ENCODE peak calls at places on chromosomes 13 and 19, in eight cellular contexts. One of them, this sample, is unnamed.
A peak's percentile ranks its signal among the peaks of the same experiment; 100 is the strongest.

GRCh38 chr19:15810335-15810734 is 5.1 kb downstream of the OR10H1 start:
- DNase-seq in IMR-90: no peak
- DNase-seq in tibial nerve: peak; percentile 14
- DNase-seq in stomach: peak; percentile 27
- DNase-seq in adrenal gland: no peak
- DNase-seq in ovary: no peak
- DNase-seq in heart left ventricle: no peak
- DNase-seq in transverse colon: peak; percentile 46
- DNase-seq in this sample: no peak

GRCh38 chr13:114166381-114167131 is 12.5 kb upstream of the CFAP97D2 start:
- DNase-seq in heart left ventricle: peak; percentile 63
- DNase-seq in stomach: no peak
- DNase-seq in adrenal gland: no peak
- DNase-seq in transverse colon: no peak
- DNase-seq in ovary: no peak
- DNase-seq in IMR-90: no peak
- DNase-seq in tibial nerve: no peak
- DNase-seq in this sample: no peak

GRCh38 chr19:29665826-29666633 is 769 bp downstream of the PLEKHF1 start:
- DNase-seq in stomach: peak; percentile 41
- DNase-seq in ovary: peak; percentile 39
- DNase-seq in transverse colon: peak; percentile 41
- DNase-seq in IMR-90: peak; percentile 66
- DNase-seq in heart left ventricle: peak; percentile 86
- DNase-seq in adrenal gland: peak; percentile 66
- DNase-seq in tibial nerve: no peak
- DNase-seq in this sample: peak; percentile 56

GRCh38 chr19:20077791-20078463 is at the start of gene ZNF90:
- DNase-seq in transverse colon: peak; percentile 92
- DNase-seq in adrenal gland: peak; percentile 95
- DNase-seq in ovary: peak; percentile 97
- DNase-seq in tibial nerve: peak; percentile 99
- DNase-seq in heart left ventricle: peak; percentile 96
- DNase-seq in IMR-90: peak; percentile 93
- DNase-seq in stomach: peak; percentile 97
- DNase-seq in this sample: peak; percentile 76

GRCh38 chr19:55118401-55118991 is 1.1 kb upstream of the PPP1R12C start:
- DNase-seq in ovary: peak; percentile 38
- DNase-seq in stomach: no peak
- DNase-seq in IMR-90: no peak
- DNase-seq in adrenal gland: no peak
- DNase-seq in tibial nerve: peak; percentile 41
- DNase-seq in heart left ventricle: peak; percentile 84
- DNase-seq in transverse colon: peak; percentile 35
- DNase-seq in this sample: peak; percentile 65

GRCh38 chr19:13099073-13099999 is 3.3 kb downstream of the LYL1 start:
- DNase-seq in ovary: no peak
- DNase-seq in IMR-90: no peak
- DNase-seq in transverse colon: peak; percentile 85
- DNase-seq in stomach: peak; percentile 78
- DNase-seq in heart left ventricle: peak; percentile 89
- DNase-seq in adrenal gland: peak; percentile 70
- DNase-seq in tibial nerve: peak; percentile 52
- DNase-seq in this sample: peak; percentile 58

GRCh38 chr19:30171138-30171635 is 201.0 kb upstream of the ZNF536 start:
- DNase-seq in transverse colon: no peak
- DNase-seq in IMR-90: no peak
- DNase-seq in heart left ventricle: no peak
- DNase-seq in tibial nerve: no peak
- DNase-seq in stomach: no peak
- DNase-seq in ovary: no peak
- DNase-seq in adrenal gland: no peak
- DNase-seq in this sample: no peak

GRCh38 chr13:77267362-77267761 is 59.5 kb downstream of the MYCBP2 start:
- DNase-seq in stomach: no peak
- DNase-seq in IMR-90: peak; percentile 34
- DNase-seq in transverse colon: no peak
- DNase-seq in tibial nerve: no peak
- DNase-seq in adrenal gland: no peak
- DNase-seq in heart left ventricle: no peak
- DNase-seq in ovary: no peak
- DNase-seq in this sample: no peak

GRCh38 chr13:85261757-85262346 is 537.4 kb downstream of the SLITRK6 start:
- DNase-seq in adrenal gland: no peak
- DNase-seq in stomach: no peak
- DNase-seq in ovary: no peak
- DNase-seq in transverse colon: no peak
- DNase-seq in IMR-90: peak; percentile 12
- DNase-seq in tibial nerve: no peak
- DNase-seq in heart left ventricle: no peak
- DNase-seq in this sample: no peak

GRCh38 chr19:4584670-4585460 is 25.4 kb upstream of the SEMA6B start:
- DNase-seq in adrenal gland: no peak
- DNase-seq in transverse colon: no peak
- DNase-seq in tibial nerve: no peak
- DNase-seq in stomach: no peak
- DNase-seq in IMR-90: no peak
- DNase-seq in ovary: no peak
- DNase-seq in heart left ventricle: no peak
- DNase-seq in this sample: no peak

GRCh38 chr13:30145709-30146367 is 161.5 kb downstream of the KATNAL1 start:
- DNase-seq in stomach: no peak
- DNase-seq in ovary: no peak
- DNase-seq in heart left ventricle: no peak
- DNase-seq in tibial nerve: no peak
- DNase-seq in transverse colon: no peak
- DNase-seq in IMR-90: no peak
- DNase-seq in adrenal gland: no peak
- DNase-seq in this sample: no peak

GRCh38 chr19:30564551-30565011 is 192.4 kb downstream of the ZNF536 start:
- DNase-seq in IMR-90: no peak
- DNase-seq in stomach: no peak
- DNase-seq in tibial nerve: no peak
- DNase-seq in ovary: no peak
- DNase-seq in heart left ventricle: no peak
- DNase-seq in transverse colon: no peak
- DNase-seq in adrenal gland: no peak
- DNase-seq in this sample: no peak

GRCh38 chr19:6030214-6030507 is 52.2 kb upstream of the RANBP3 start:
- DNase-seq in transverse colon: no peak
- DNase-seq in tibial nerve: no peak
- DNase-seq in stomach: no peak
- DNase-seq in IMR-90: peak; percentile 79
- DNase-seq in adrenal gland: no peak
- DNase-seq in heart left ventricle: no peak
- DNase-seq in ovary: no peak
- DNase-seq in this sample: no peak

GRCh38 chr19:54485846-54486245 is 12.8 kb upstream of the CDC42EP5 start:
- DNase-seq in heart left ventricle: no peak
- DNase-seq in adrenal gland: no peak
- DNase-seq in transverse colon: no peak
- DNase-seq in IMR-90: no peak
- DNase-seq in tibial nerve: no peak
- DNase-seq in stomach: no peak
- DNase-seq in ovary: no peak
- DNase-seq in this sample: no peak

GRCh38 chr19:36060430-36060829 is 5.7 kb downstream of the WDR62 start:
- DNase-seq in transverse colon: peak; percentile 24
- DNase-seq in ovary: no peak
- DNase-seq in adrenal gland: peak; percentile 70
- DNase-seq in heart left ventricle: peak; percentile 62
- DNase-seq in stomach: peak; percentile 53
- DNase-seq in tibial nerve: peak; percentile 53
- DNase-seq in IMR-90: peak; percentile 63
- DNase-seq in this sample: peak; percentile 34

GRCh38 chr19:45231891-45232290 is 13.3 kb downstream of the EXOC3L2 start:
- DNase-seq in heart left ventricle: no peak
- DNase-seq in IMR-90: no peak
- DNase-seq in transverse colon: no peak
- DNase-seq in adrenal gland: peak; percentile 39
- DNase-seq in ovary: no peak
- DNase-seq in tibial nerve: no peak
- DNase-seq in stomach: no peak
- DNase-seq in this sample: no peak

DNA sequence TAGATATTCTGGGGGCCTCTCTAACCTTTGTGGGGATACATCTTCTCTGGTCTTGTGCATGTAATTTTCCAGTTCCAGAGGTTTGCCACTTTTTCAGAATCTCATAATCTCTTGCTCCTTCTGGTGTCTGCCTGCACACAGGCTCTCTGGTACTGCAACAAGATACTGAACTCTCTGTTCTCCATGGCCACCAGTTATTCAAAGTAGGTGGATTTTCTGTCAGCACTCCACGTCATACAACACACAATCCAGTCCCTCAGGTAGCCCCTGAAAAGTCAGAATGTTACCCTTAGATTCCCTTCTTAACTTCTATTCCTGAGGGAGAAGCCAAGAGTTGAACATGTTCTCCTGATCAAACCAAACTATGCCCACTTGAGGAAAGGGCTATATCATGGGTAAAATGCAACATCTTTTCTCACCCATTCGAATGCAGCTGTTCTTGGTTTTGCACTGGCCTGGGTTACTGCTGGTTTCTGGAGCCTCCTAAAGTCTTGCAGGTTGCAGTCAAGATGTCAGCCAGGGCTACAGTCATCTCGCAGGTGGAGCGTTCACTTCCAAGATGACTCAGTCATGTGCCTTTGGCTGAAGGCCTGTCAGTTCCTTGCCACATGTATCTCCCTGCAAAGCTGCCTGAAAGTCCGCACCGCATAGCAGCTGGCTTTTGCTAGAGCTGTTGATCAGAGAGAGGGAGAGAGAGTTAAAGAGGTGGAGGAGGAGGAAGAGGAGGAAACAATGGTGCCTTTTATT is 57.7 kb upstream of the TUBA3C start:
- DNase-seq in IMR-90: no peak
- DNase-seq in heart left ventricle: no peak
- DNase-seq in transverse colon: no peak
- DNase-seq in ovary: no peak
- DNase-seq in tibial nerve: no peak
- DNase-seq in adrenal gland: no peak
- DNase-seq in stomach: no peak
- DNase-seq in this sample: no peak
- H3K9me3 ChIP-seq in IMR-90: peaks cover 23% of the 10 kb centered on the region
- H3K9me3 ChIP-seq in heart left ventricle: no peaks in the 10 kb centered on the region
- H3K9me3 ChIP-seq in transverse colon: no peaks in the 10 kb centered on the region
- H3K9me3 ChIP-seq in ovary: no peaks in the 10 kb centered on the region
- H3K9me3 ChIP-seq in tibial nerve: no peaks in the 10 kb centered on the region
- H3K9me3 ChIP-seq in adrenal gland: no peaks in the 10 kb centered on the region
- H3K9me3 ChIP-seq in stomach: peaks cover 7% of the 10 kb centered on the region
- H3K9me3 ChIP-seq in this sample: no peaks in the 10 kb centered on the region

DNA sequence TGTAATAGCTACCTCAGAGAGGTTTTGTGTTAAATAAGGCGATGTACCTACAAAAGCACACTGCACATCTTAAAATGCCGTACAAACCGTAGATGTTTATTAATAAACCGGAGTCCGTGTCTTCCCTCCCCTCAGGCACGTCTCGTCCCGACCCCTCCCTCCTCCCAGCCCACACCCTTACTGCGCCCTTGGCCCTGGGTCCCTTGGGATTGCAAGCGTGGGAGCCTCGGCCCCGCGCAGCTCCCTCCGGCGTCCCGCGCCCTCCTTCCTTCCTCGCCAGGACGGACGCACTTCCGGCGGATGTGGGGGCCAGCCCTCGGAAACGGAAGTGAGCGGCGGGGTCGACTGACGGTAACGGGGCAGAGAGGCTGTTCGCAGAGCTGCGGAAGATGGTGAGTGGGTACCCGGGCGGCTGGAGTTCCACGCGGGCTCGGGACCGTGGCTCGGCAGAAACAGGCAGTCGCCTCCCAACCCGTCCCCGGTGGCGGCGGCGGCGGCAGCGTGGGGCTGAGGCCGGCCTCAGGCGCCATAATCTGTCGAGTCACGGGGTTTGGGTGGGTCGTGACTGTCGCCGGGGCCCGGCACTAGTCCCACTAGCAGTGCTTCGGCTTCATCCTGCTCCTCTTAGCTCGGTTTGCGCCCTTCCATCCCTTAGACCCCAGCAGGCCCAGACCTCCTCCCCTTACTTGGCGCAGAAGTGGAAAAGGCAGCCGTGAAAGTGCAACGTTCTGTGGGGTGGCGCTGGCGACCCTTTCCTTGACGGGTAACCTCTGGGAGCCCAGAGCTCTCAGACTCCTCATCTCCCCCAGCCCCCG is at the start of gene POMP:
- DNase-seq in transverse colon: peak; percentile 94
- DNase-seq in tibial nerve: peak; percentile 90
- DNase-seq in stomach: peak; percentile 93
- DNase-seq in adrenal gland: peak; percentile 91
- DNase-seq in heart left ventricle: peak; percentile 97
- DNase-seq in IMR-90: peak; percentile 95
- DNase-seq in ovary: peak; percentile 90
- DNase-seq in this sample: peak; percentile 90
- TF ChIP-seq POLR2A in transverse colon: peak; percentile 96
- TF ChIP-seq POLR2A in tibial nerve: peak; percentile 97
- TF ChIP-seq POLR2A in stomach: no peak
- TF ChIP-seq POLR2A in adrenal gland: peak; percentile 87
- TF ChIP-seq POLR2A in heart left ventricle: peak; percentile 43
- TF ChIP-seq POLR2A in IMR-90: peak; percentile 97
- TF ChIP-seq POLR2A in ovary: peak; percentile 98
- TF ChIP-seq POLR2A in this sample: peak; percentile 97

GRCh38 chr13:64078480-64078936 is 2662.9 kb upstream of the PCDH20 start:
- DNase-seq in transverse colon: no peak
- DNase-seq in IMR-90: no peak
- DNase-seq in heart left ventricle: no peak
- DNase-seq in adrenal gland: no peak
- DNase-seq in tibial nerve: no peak
- DNase-seq in ovary: no peak
- DNase-seq in stomach: no peak
- DNase-seq in this sample: no peak
- H3K9me3 ChIP-seq in transverse colon: no peaks in the 10 kb centered on the region
- H3K9me3 ChIP-seq in IMR-90: no peaks in the 10 kb centered on the region
- H3K9me3 ChIP-seq in heart left ventricle: no peaks in the 10 kb centered on the region
- H3K9me3 ChIP-seq in adrenal gland: no peaks in the 10 kb centered on the region
- H3K9me3 ChIP-seq in tibial nerve: no peaks in the 10 kb centered on the region
- H3K9me3 ChIP-seq in ovary: no peaks in the 10 kb centered on the region
- H3K9me3 ChIP-seq in stomach: peaks cover 38% of the 10 kb centered on the region
- H3K9me3 ChIP-seq in this sample: no peaks in the 10 kb centered on the region

GRCh38 chr13:31159306-31159705 is 2.4 kb downstream of the HSPH1 start:
- DNase-seq in ovary: no peak
- DNase-seq in heart left ventricle: no peak
- DNase-seq in adrenal gland: no peak
- DNase-seq in stomach: no peak
- DNase-seq in IMR-90: peak; percentile 7
- DNase-seq in tibial nerve: no peak
- DNase-seq in transverse colon: no peak
- DNase-seq in this sample: no peak

GRCh38 chr13:31160857-31161582 is 684 bp downstream of the HSPH1 start:
- DNase-seq in ovary: peak; percentile 34
- DNase-seq in transverse colon: peak; percentile 70
- DNase-seq in tibial nerve: peak; percentile 61
- DNase-seq in IMR-90: peak; percentile 75
- DNase-seq in adrenal gland: peak; percentile 74
- DNase-seq in stomach: peak; percentile 60
- DNase-seq in heart left ventricle: peak; percentile 69
- DNase-seq in this sample: no peak

GRCh38 chr13:31161583-31162150 is at the start of gene HSPH1:
- DNase-seq in ovary: peak; percentile 98
- DNase-seq in adrenal gland: peak; percentile 99
- DNase-seq in tibial nerve: peak; percentile 98
- DNase-seq in IMR-90: peak; percentile 97
- DNase-seq in stomach: peak; percentile 98
- DNase-seq in heart left ventricle: peak; percentile 99
- DNase-seq in transverse colon: peak; percentile 99
- DNase-seq in this sample: peak; percentile 97

GRCh38 chr13:31166591-31166990 is 4.9 kb upstream of the HSPH1 start:
- DNase-seq in adrenal gland: no peak
- DNase-seq in heart left ventricle: no peak
- DNase-seq in tibial nerve: no peak
- DNase-seq in ovary: no peak
- DNase-seq in transverse colon: no peak
- DNase-seq in stomach: no peak
- DNase-seq in IMR-90: peak; percentile 67
- DNase-seq in this sample: no peak

GRCh38 chr13:31162151-31163008 is 676 bp upstream of the HSPH1 start:
- DNase-seq in heart left ventricle: peak; percentile 98
- DNase-seq in IMR-90: peak; percentile 99
- DNase-seq in tibial nerve: peak; percentile 95
- DNase-seq in transverse colon: peak; percentile 96
- DNase-seq in ovary: peak; percentile 94
- DNase-seq in stomach: peak; percentile 95
- DNase-seq in adrenal gland: peak; percentile 99
- DNase-seq in this sample: peak; percentile 95
- TF ChIP-seq POLR2A in heart left ventricle: no peak
- TF ChIP-seq POLR2A in IMR-90: peak; percentile 44
- TF ChIP-seq POLR2A in tibial nerve: peak; percentile 72
- TF ChIP-seq POLR2A in transverse colon: no peak
- TF ChIP-seq POLR2A in ovary: peak; percentile 52
- TF ChIP-seq POLR2A in stomach: no peak
- TF ChIP-seq POLR2A in adrenal gland: no peak
- TF ChIP-seq POLR2A in this sample: peak; percentile 13

This sample was measured in gastrocnemius medialis.